ENCODE peak calls at places on chromosomes 2 and 18, in ten cellular contexts. E, N, T, X, Y, H, W, U, J and C are unnamed samples. For H3K9me3, the result is how much of the 10 kb centered on the place peaks cover.

GRCh38 chr2:43068053-43068471 is 158.3 kb downstream of the ZFP36L2 start:
- DNase-seq in J (peak), T (no peak), N (no peak), W (peak), Y (no peak), E (no peak), X (no peak), U (peak), H (peak), C (no peak)

GRCh38 chr2:11807156-11808015 is 61.0 kb downstream of the LPIN1 start:
- DNase-seq in T (no peak), X (no peak), J (no peak), W (no peak), N (no peak), Y (no peak), U (no peak), E (no peak), H (no peak), C (no peak)

GRCh38 chr18:11074879-11075278 is 74.5 kb downstream of the PIEZO2 start:
- DNase-seq in U (no peak), N (no peak), Y (no peak), H (no peak), T (no peak), W (no peak), E (peak), X (no peak), J (no peak), C (no peak)

GRCh38 chr2:202418511-202418910 is 42.4 kb downstream of the BMPR2 start:
- DNase-seq in N (no peak), T (no peak), E (no peak), X (no peak), H (no peak), U (no peak), J (no peak), Y (no peak), W (no peak), C (no peak)

GRCh38 chr2:148273158-148273691 is 252.3 kb downstream of the MBD5 start:
- DNase-seq in J (no peak), T (no peak), E (peak), U (no peak), N (no peak), X (no peak), W (no peak), Y (no peak), H (no peak), C (no peak)

GRCh38 chr18:56575819-56576663 is 62.4 kb downstream of the TXNL1 start:
- DNase-seq in U (no peak), W (no peak), X (no peak), J (peak), Y (peak), T (no peak), E (peak), H (no peak), N (peak), C (no peak)

GRCh38 chr18:48868468-48869466 is 82.0 kb downstream of the SMAD7 start:
- DNase-seq in N (peak), Y (no peak), J (no peak), U (no peak), X (no peak), W (no peak), T (no peak), E (peak), H (no peak), C (no peak)

GRCh38 chr18:43780782-43781340 is 503.6 kb upstream of the SYT4 start:
- DNase-seq in U (no peak), T (no peak), N (no peak), H (no peak), J (no peak), Y (no peak), X (no peak), E (peak), W (no peak), C (no peak)

GRCh38 chr2:42906557-42907380 is 114.4 kb upstream of the HAAO start:
- DNase-seq in J (no peak), T (peak), U (peak), N (peak), X (peak), H (no peak), W (peak), E (peak), Y (no peak), C (peak)

GRCh38 chr2:128834203-128834602 is 515.5 kb upstream of the HS6ST1 start:
- DNase-seq in Y (no peak), N (peak), H (no peak), W (no peak), X (no peak), T (no peak), J (no peak), E (no peak), U (no peak), C (no peak)

GRCh38 chr18:48933578-48934399 is 17.0 kb downstream of the SMAD7 start:
- DNase-seq in W (no peak), E (no peak), T (no peak), J (no peak), X (no peak), U (peak), Y (no peak), H (no peak), N (no peak), C (no peak)

GRCh38 chr18:69897397-69898108 is 50.1 kb downstream of the CD226 start:
- DNase-seq in T (no peak), E (no peak), U (no peak), Y (no peak), J (no peak), H (no peak), W (no peak), X (no peak), N (no peak), C (no peak)

GRCh38 chr2:133602538-133602937 is 34.3 kb upstream of the NCKAP5 start:
- DNase-seq in E (no peak), X (no peak), J (no peak), U (no peak), N (no peak), Y (no peak), T (no peak), W (no peak), H (no peak), C (no peak)

GRCh38 chr18:53850918-53851317 is 373.6 kb downstream of the MBD2 start:
- DNase-seq in W (no peak), T (no peak), H (no peak), J (no peak), N (no peak), X (no peak), U (no peak), Y (no peak), E (no peak), C (no peak)

GRCh38 chr2:55923091-55923977 is at the start of gene EFEMP1:
- DNase-seq in Y (peak), E (peak), J (peak), W (peak), H (peak), T (peak), N (peak), U (peak), X (peak), C (peak)

GRCh38 chr18:73739098-73739497 is 408.5 kb downstream of the FBXO15 start:
- DNase-seq in E (no peak), U (no peak), J (no peak), Y (no peak), W (no peak), N (no peak), H (no peak), X (no peak), T (no peak), C (no peak)

GRCh38 chr2:186339716-186340115 is 146.3 kb upstream of the ZC3H15 start:
- DNase-seq in H (no peak), X (no peak), N (no peak), T (no peak), E (peak), J (no peak), Y (no peak), U (no peak), W (no peak), C (no peak)

GRCh38 chr2:28390241-28390856 is 2.3 kb upstream of the FOSL2 start:
- DNase-seq in J (peak), H (peak), Y (peak), X (peak), U (peak), E (peak), W (peak), T (peak), N (peak), C (peak)

GRCh38 chr2:101778102-101778501 is 80.6 kb downstream of the MAP4K4 start:
- DNase-seq in X (no peak), E (no peak), J (no peak), U (no peak), T (no peak), W (no peak), H (no peak), N (no peak), Y (no peak), C (no peak)

GRCh38 chr2:238030422-238031155 is 30.2 kb upstream of the SCLY start:
- DNase-seq in U (no peak), H (no peak), W (no peak), Y (no peak), N (no peak), E (no peak), X (no peak), T (no peak), J (no peak), C (no peak)

DNA sequence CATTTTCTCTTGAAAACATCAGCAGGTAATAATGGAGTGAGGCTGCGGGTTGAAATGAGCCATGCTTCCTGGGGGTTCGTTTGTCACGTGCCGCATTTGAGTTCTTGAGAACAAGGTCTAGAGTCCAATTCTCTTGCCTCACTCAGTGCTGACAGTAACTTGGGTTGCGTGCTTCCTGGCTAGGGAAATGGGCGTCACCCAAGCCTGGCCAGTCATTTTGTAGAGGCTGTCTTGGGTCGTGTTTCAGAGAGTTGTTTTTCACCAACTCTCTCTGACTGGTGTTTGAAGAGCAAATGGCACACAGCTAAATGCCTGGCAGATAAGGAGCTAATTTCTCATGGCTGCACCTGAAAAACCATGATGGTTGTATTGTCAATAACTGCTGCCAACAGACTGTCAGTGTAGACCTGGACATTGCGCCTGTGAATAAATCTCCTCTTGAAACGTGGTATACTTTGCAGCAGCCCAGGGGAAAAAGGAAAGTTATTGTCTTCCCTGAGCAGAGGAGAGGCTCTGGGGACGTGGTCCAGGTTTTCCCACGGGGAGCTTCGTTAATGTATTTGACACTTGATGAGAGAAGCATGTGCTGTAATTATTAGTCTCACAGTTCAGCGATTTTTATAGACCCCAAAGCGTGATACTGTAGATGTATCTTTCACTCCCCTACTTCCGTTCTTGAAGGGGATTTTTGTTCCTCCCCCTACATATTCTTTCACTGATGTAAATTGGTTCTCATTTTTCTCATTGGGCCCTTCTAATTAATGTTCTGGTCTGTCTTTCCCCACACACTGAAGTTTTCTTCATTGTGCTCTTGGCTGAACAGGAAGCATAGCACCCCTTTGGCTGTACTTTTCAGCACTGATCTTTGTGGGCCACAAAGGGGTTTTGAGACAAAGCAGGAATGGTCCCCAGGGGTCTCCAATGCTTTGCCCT is 196.1 kb downstream of the FHOD3 start:
- DNase-seq in X (no peak), W (no peak), N (peak), H (no peak), U (no peak), T (no peak), J (no peak), Y (no peak), E (peak), C (peak)
- H3K9me3 ChIP-seq in X (under half), W (under half), N (under half), H (under half), U (under half), T (under half), J (under half), Y (under half), E (under half), C (under half)

DNA sequence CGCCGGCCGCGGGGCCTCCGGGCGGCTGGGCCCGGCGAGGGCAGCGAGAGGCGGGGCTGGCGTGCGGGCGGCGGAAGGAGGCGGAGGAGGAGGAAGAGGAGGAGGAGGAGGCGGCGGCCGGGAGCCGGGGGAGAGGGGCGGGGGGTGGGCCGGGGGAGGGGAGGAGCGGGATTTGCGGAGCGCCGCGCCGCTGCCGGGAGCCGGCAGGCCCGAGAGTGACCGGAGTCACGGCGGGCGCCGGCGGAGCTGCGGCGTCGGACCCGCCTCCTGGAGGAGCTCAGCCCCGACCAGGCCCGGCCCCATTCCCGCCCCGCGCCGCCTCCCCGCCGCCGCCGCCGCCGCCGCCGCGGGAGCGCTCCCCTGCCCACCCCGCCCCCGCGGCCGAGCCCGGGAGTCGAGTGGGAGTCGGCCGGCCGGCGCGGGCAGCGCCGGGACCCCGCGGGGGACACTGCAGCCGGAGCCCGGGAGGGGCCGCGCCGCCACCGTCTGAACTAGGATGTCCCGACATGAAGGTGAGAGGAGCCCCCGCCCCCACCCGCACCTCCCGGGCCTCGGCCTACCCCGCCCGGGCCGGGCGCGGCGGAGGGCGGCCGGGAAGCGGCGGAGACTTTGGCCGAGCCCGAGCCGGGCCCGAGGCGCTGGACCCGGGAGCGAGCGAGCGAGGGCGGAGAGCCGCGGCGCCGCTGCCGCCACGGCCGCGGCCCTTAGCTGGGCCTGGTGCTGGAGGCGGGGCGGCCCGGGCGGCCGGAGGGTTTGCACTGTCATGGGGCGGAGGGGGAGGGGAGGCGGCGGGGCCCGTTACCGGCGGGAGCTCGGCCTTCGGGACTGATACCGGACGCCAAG is at the start of gene KCMF1:
- DNase-seq in W (peak), E (peak), Y (no peak), J (peak), X (peak), T (peak), H (peak), U (peak), N (peak), C (peak)
- TF ChIP-seq POLR2A in W (no peak), E (peak), Y (peak), J (no peak), X (no peak), T (peak), H (peak), U (no peak), N (no peak), C (no peak)

DNA sequence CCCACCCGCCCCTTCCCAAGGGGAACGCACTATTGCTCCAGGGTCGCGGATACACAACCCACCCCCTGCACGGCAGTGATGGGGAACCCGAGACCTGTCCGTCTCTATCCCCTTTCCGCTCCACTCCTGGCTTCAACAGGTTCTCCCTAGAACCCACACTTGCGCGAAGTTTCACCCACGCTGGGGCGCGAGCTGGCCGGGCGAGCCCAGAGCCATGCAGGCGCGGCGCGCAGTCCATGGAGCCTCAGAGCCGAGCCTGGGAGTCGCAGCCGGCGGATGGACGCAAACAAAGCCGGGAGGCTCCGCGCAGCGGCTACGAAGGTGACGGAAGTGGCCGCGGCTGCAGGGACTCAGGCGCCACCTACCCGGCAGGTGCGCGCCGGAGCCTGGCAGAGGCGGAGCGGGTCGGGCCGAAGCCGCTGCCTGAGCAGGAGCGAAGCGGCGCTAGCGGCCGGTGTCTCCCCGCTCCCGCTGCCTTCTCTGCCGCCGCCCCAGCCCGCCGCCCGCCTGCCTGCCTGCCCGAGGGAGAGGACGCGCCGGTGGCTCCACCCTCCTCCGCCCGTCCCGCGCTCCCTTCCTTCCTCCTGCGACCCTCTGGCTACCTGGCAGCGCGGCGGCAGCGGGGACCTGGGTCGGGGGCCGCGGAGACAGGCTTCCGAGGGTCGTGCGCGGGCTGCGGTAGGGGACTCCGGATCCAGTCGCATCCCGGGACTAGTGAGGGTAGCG is 14.0 kb downstream of the ALPG start:
- DNase-seq in T (peak), N (peak), U (no peak), W (no peak), X (no peak), H (peak), Y (peak), J (no peak), E (no peak), C (no peak)
- TF ChIP-seq CTCF in T (no peak), N (no peak), U (no peak), W (no peak), X (no peak), H (no peak), Y (no peak), J (no peak), E (no peak), C (no peak)

DNA sequence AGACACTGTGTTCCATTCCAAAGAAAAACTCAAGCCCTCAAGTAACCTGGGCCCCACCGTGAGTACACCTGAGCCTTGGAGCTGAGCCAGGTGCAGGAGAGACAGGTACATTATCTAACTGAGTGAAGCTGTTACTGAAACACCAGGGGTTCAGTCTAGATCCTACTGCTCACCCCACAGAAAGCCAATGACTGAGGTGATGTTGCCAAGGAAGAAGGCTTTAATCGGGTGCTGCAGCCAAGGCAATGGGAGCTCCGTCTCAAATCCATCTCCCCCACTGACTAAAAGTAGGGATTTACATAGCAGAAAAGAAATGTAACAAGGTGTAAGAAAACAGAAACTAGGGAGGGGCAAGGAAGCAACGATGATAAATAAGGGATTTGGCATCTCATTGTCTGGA is 15.2 kb upstream of the SLC14A1 start:
- DNase-seq in J (no peak), U (no peak), H (no peak), W (no peak), Y (no peak), T (no peak), E (no peak), N (no peak), X (no peak), C (no peak)
- H3K9me3 ChIP-seq in J (under half), U (under half), H (under half), W (under half), Y (under half), T (under half), E (under half), N (under half), X (under half), C (under half)

DNA sequence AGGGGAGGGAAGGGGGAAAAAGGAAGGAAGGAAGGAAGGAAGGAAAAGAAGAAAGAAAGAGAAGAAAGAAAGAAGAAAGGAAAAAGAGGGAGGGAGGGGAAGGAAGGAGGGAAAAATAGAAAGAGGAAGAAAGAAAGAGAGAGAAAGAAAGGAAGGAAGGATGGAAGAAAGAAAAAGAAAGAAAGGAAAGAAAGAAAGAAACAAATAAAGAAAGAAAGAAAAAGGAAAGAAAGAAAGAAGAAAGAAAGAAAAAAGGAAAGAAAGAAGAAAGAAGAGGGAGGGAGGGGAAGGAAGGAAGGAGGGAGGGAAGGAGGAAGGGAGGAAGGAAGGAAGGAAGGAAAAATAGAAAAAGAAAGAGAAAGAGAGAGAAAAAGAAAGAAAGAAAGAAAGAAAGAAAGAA is 315.8 kb upstream of the PIK3C3 start:
- DNase-seq in U (no peak), J (no peak), H (no peak), N (no peak), W (no peak), Y (no peak), E (no peak), T (no peak), X (no peak), C (no peak)
- TF ChIP-seq POLR2A in U (no peak), J (no peak), H (no peak), N (no peak), W (no peak), Y (no peak), E (no peak), T (no peak), X (no peak), C (no peak)